ENCODE peak calls at places on chromosomes 6 and 20, in nine cellular contexts. C is cardiac muscle cell; W is endothelial cell; O is AG09309; J is EL; H is ureter; D is H54; A is HFFc6; S is stimulated activated CD8-positive, alpha-beta memory T cell treated with anti-CD3 and anti-CD28 coated beads, Interleukin-15, amount 100 ng/mL, for 1 hour. V is an unnamed sample.

GRCh38 chr6:17218023-17218748 is 63.0 kb upstream of the RBM24 start:
- DNase-seq in A (no peak), C (no peak), D (no peak), S (no peak), O (no peak), J (no peak), H (no peak), W (no peak), V (no peak)

GRCh38 chr6:92708270-92708669 is 711.1 kb downstream of the EPHA7 start:
- DNase-seq in O (no peak), D (no peak), J (no peak), H (no peak), C (no peak), W (no peak), S (no peak), A (no peak), V (no peak)

GRCh38 chr6:125262026-125263013 is 39.4 kb downstream of the HDDC2 start:
- DNase-seq in A (peak; percentile 72), W (no peak), S (no peak), J (peak; percentile 74), D (no peak), H (no peak), O (peak; percentile 66), C (no peak), V (no peak)

GRCh38 chr20:51426879-51427624 is 115.5 kb downstream of the NFATC2 start:
- DNase-seq in J (no peak), O (no peak), W (no peak), C (no peak), S (no peak), A (no peak), D (no peak), H (no peak), V (no peak)

GRCh38 chr6:54135665-54136370 is 24.6 kb downstream of the MLIP start:
- DNase-seq in W (no peak), D (no peak), A (no peak), H (no peak), J (peak; percentile 38), O (peak; percentile 24), C (no peak), S (no peak), V (no peak)

GRCh38 chr6:31541059-31541657 is 645 bp downstream of the DDX39B start:
- DNase-seq in A (no peak), S (peak; percentile 26), W (no peak), D (no peak), O (no peak), H (peak; percentile 69), J (peak; percentile 56), C (peak; percentile 42), V (no peak)

GRCh38 chr6:143333081-143333480 is 117.4 kb downstream of the ADAT2 start:
- DNase-seq in C (no peak), W (no peak), S (no peak), J (peak; percentile 36), D (no peak), H (no peak), O (no peak), A (no peak), V (no peak)

GRCh38 chr6:109096198-109096597 is 891 bp downstream of the CEP57L1 start:
- DNase-seq in J (peak; percentile 8), C (no peak), A (no peak), H (no peak), D (no peak), O (no peak), S (no peak), W (no peak), V (no peak)

GRCh38 chr6:53067307-53067706 is 2.1 kb downstream of the FBXO9 start:
- DNase-seq in C (no peak), W (no peak), J (no peak), S (no peak), D (no peak), O (no peak), H (no peak), A (no peak), V (no peak)

GRCh38 chr20:46893877-46894578 is 615 bp upstream of the EYA2 start:
- DNase-seq in W (no peak), O (no peak), A (no peak), S (no peak), H (no peak), J (no peak), D (no peak), C (no peak), V (no peak)

GRCh38 chr6:153012856-153013255 is 10.3 kb upstream of the MTRF1L start:
- DNase-seq in D (no peak), S (no peak), A (no peak), H (no peak), O (no peak), C (no peak), J (no peak), W (no peak), V (no peak)